ENCODE peak calls at places on chromosomes 13 and 19, in six cellular contexts. Z, N, M, Y, E and O are unnamed samples.

GRCh38 chr13:84812078-84812477 is 929.8 kb upstream of the SLITRK1 start:
- DNase-seq in N (no peak), M (peak), Z (no peak), E (no peak), Y (no peak), O (no peak)

GRCh38 chr19:49512970-49513745 is 697 bp downstream of the FCGRT start:
- DNase-seq in E (no peak), M (peak), Z (no peak), N (peak), Y (no peak), O (no peak)

GRCh38 chr13:30715837-30716236 is 19.5 kb upstream of the ALOX5AP start:
- DNase-seq in N (peak), M (no peak), E (no peak), Z (no peak), Y (no peak), O (no peak)

GRCh38 chr19:3923912-3924311 is 9.0 kb upstream of the NMRK2 start:
- DNase-seq in E (no peak), Y (no peak), M (no peak), Z (no peak), N (no peak), O (no peak)

GRCh38 chr13:107680115-107680514 is 535.2 kb downstream of the LIG4 start:
- DNase-seq in Y (no peak), Z (no peak), E (no peak), N (no peak), M (no peak), O (no peak)

GRCh38 chr13:36475468-36475867 is 43.2 kb downstream of the CCNA1 start:
- DNase-seq in Z (peak), Y (peak), E (no peak), N (no peak), M (peak), O (no peak)

GRCh38 chr19:688214-688613 is 7.0 kb downstream of the PRSS57 start:
- DNase-seq in Y (no peak), Z (no peak), M (no peak), E (no peak), N (no peak), O (no peak)

GRCh38 chr19:7349961-7350711 is 1.4 kb downstream of the ARHGEF18 start:
- DNase-seq in Y (no peak), N (no peak), E (peak), Z (no peak), M (no peak), O (no peak)

GRCh38 chr13:70107498-70108271 is at the start of gene ATXN8OS:
- DNase-seq in E (no peak), N (peak), M (peak), Z (no peak), Y (no peak), O (no peak)

GRCh38 chr13:113815151-113816058 is 48.5 kb downstream of the GAS6 start:
- DNase-seq in N (no peak), Z (no peak), E (no peak), Y (no peak), M (no peak), O (no peak)

GRCh38 chr19:5967994-5968430 is 9.9 kb downstream of the RANBP3 start:
- DNase-seq in E (peak), M (peak), Z (peak), N (no peak), Y (peak), O (peak)

GRCh38 chr13:39916330-39916729 is 260.9 kb downstream of the COG6 start:
- DNase-seq in N (no peak), Y (no peak), Z (no peak), E (no peak), M (no peak), O (no peak)

GRCh38 chr19:40743926-40744325 is 6.4 kb downstream of the ACTMAP start:
- DNase-seq in M (no peak), Z (no peak), N (no peak), E (no peak), Y (no peak), O (no peak)

GRCh38 chr19:44846455-44847143 is 502 bp downstream of the NECTIN2 start:
- DNase-seq in Z (no peak), Y (peak), N (peak), E (no peak), M (peak), O (no peak)

GRCh38 chr13:113759525-113760137 is 605 bp downstream of the TMEM255B start:
- DNase-seq in M (peak), Y (peak), N (peak), Z (no peak), E (no peak), O (no peak)

GRCh38 chr19:48540110-48540509 is 11.9 kb upstream of the SULT2B1 start:
- DNase-seq in M (no peak), Z (peak), Y (no peak), E (no peak), N (no peak), O (no peak)

GRCh38 chr19:11843741-11844140 is 4.8 kb upstream of the ZNF439 start:
- DNase-seq in Z (no peak), Y (no peak), N (no peak), M (no peak), E (no peak), O (no peak)

GRCh38 chr13:83815598-83815997 is 66.7 kb downstream of the SLITRK1 start:
- DNase-seq in E (no peak), N (no peak), Y (no peak), M (peak), Z (no peak), O (no peak)

DNA sequence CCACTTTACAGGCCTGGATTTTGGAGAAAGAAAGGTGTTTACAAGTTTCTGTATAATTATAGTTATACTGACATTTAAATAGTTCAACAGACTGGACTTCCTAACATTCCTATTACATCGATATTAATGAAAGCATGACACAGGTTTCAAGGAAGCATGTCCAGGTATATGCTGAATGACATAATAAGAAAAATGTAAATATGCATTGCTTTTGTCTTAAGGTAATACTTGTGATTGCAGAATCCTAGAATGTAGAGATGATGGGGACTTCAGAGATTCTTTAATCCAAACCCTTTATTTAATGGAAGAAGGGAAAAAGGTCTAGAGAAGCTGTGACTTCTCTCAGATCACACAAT is 5.0 kb downstream of the STARD13 start:
- DNase-seq in Y (no peak), M (no peak), N (no peak), E (no peak), Z (no peak), O (no peak)
- H3K27ac ChIP-seq in Y (no peak), M (no peak), N (peak), E (no peak), Z (peak), O (no peak)

GRCh38 chr19:18832331-18833140 is 777 bp downstream of the UPF1 start:
- DNase-seq in Y (peak), M (peak), E (no peak), N (no peak), Z (peak), O (no peak)
- TF ChIP-seq CTCF in Y (no peak), M (peak), E (no peak), N (no peak), Z (no peak), O (peak)

DNA sequence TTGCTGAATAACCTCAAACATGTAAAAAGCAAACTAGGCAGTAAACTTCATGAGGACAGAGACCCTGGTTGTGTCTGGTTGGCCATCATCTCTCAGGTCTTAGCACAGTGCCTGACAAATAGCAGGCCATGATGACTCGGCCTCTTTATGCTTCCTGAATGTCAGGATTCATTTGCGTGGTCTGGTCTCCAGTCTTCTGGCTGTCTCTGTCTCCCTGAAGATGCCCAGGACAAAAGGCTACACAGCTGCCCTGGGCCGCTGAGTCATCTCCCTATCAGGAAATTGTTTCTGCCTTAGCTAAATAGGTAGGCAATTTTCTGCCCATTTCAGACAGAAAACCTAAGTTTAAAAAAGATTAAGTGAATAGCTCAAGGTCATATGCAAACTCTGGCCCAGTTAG is 84.1 kb upstream of the FNDC3A start:
- DNase-seq in N (no peak), E (no peak), M (no peak), Z (peak), Y (peak), O (no peak)
- H3K27ac ChIP-seq in N (no peak), E (no peak), M (no peak), Z (peak), Y (peak), O (no peak)

GRCh38 chr13:42816538-42816937 is 35.2 kb downstream of the FAM216B start:
- DNase-seq in N (no peak), M (no peak), E (no peak), Z (no peak), Y (no peak), O (no peak)
- TF ChIP-seq CTCF in N (no peak), M (peak), E (no peak), Z (no peak), Y (no peak), O (peak)

GRCh38 chr13:87677043-87677333 is 5.8 kb downstream of the SLITRK5 start:
- DNase-seq in Y (no peak), N (no peak), Z (no peak), M (no peak), E (no peak), O (no peak)
- H3K27ac ChIP-seq in Y (no peak), N (no peak), Z (no peak), M (no peak), E (no peak), O (no peak)

GRCh38 chr13:110135977-110136597 is 170.9 kb downstream of the COL4A1 start:
- DNase-seq in M (no peak), Z (no peak), Y (no peak), N (no peak), E (no peak), O (no peak)

GRCh38 chr13:110138009-110138699 is 168.8 kb downstream of the COL4A1 start:
- DNase-seq in N (peak), Y (peak), E (peak), M (peak), Z (peak), O (no peak)

GRCh38 chr13:110138700-110139036 is 168.3 kb downstream of the COL4A1 start:
- DNase-seq in E (no peak), M (no peak), Z (no peak), Y (no peak), N (no peak), O (no peak)

GRCh38 chr13:110136660-110137585 is 170.0 kb downstream of the COL4A1 start:
- DNase-seq in E (no peak), M (peak), Z (no peak), N (peak), Y (no peak), O (no peak)

GRCh38 chr13:110137677-110138008 is 169.3 kb downstream of the COL4A1 start:
- DNase-seq in E (no peak), M (peak), Y (peak), N (peak), Z (peak), O (no peak)
- TF ChIP-seq CTCF in E (no peak), M (peak), Y (peak), N (peak), Z (peak), O (peak)

DNA sequence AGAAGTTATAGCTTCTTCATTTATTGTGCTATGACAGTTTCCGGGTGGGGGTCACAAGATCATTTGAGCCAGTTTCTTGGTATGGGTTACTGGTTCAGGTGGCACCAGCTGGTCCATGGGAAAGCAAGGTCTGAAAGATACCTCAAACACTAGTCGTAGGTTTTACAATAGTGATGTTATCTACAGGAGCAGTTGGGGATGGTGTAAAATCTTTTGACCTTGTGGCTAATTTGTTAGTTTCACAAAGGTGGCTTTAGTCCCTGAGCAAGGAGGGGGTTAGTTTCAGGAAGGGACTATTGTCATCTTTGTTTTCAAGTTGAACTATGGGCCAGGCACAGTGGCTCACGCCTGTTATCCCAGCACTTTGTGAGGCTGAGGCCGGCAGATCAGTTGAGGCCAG is 24.6 kb downstream of the CHST8 start:
- DNase-seq in E (no peak), M (no peak), N (no peak), Z (no peak), Y (no peak), O (no peak)
- H3K27ac ChIP-seq in E (no peak), M (no peak), N (no peak), Z (no peak), Y (no peak), O (no peak)

GRCh38 chr13:60020288-60020687 is 143.4 kb downstream of the DIAPH3 start:
- DNase-seq in Z (no peak), Y (no peak), E (no peak), M (no peak), N (no peak), O (no peak)

GRCh38 chr13:60018536-60018935 is 145.2 kb downstream of the DIAPH3 start:
- DNase-seq in M (no peak), Y (no peak), Z (no peak), N (no peak), E (no peak), O (no peak)

GRCh38 chr13:60016229-60016628 is 147.5 kb downstream of the DIAPH3 start:
- DNase-seq in N (no peak), M (no peak), Z (no peak), E (no peak), Y (peak), O (no peak)

DNA sequence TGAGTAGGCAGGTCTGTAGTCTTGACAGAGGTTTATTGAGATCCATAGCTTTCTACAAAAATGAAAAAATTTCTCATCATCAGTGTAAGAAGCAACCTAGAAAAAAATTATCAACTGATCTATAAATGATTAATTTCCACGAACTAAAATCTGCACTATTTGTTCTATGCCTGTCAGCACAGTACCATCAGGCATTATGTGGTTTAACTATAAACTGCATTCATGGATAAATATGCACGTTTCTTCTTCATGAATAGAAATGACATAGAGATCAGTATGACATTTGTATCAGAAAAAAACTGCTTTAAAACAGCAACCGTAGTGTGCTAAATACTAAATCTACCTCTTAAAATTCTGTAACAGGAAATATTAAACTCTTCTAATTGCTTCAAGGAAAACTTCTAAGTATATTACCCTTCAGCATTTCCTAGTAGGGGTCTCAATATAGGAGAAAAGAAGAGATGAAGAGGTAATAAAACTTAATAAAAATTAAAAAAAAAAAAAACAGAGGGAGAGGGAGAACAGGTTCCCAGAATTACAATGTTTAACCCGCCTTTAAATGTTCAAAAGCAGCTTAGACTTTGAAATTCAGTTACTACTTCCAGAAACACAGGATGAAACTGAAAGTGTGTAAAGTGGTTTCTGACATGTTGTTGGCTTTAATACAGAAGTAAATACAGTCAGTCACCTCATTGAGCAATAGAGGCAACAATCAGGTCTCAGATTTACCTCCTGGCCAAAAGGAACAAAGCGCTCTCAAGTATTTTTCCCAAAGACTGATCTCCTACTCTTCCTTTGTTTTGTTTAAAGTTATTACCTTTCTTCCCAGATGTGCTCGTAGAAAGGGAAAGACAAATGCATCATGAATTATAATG is 144.4 kb downstream of the DIAPH3 start:
- DNase-seq in M (no peak), E (no peak), Z (no peak), N (no peak), Y (no peak), O (no peak)
- TF ChIP-seq CTCF in M (no peak), E (no peak), Z (no peak), N (no peak), Y (no peak), O (no peak)